ENCODE peak calls at places on chromosomes 2 and 18, in five cellular contexts. S is stomach, D is endothelial cell of umbilical vein, L is breast epithelium, G is prostate gland. M is an unnamed sample. For H3K9me3, the result is how much of the 10 kb centered on the place peaks cover.

GRCh38 chr18:57727952-57728807 is 74.9 kb downstream of the ATP8B1 start:
- DNase-seq in S (no peak), D (peak), L (no peak), G (no peak), M (no peak)

GRCh38 chr2:26001743-26002341 is 19.5 kb upstream of the KIF3C start:
- DNase-seq in S (peak), D (peak), L (peak), G (peak), M (no peak)

GRCh38 chr2:157438907-157439791 is 4.7 kb downstream of the CYTIP start:
- DNase-seq in S (no peak), D (no peak), L (no peak), G (no peak), M (peak)

GRCh38 chr2:180507028-180507427 is 473.4 kb upstream of the UBE2E3 start:
- DNase-seq in S (no peak), D (no peak), L (no peak), G (no peak), M (no peak)

GRCh38 chr2:26770986-26771586 is 7.0 kb downstream of the SLC35F6 start:
- DNase-seq in S (peak), D (peak), L (peak), G (peak), M (no peak)

GRCh38 chr2:158325031-158325781 is 131.3 kb downstream of the CCDC148 start:
- DNase-seq in S (no peak), D (no peak), L (no peak), G (no peak), M (no peak)

GRCh38 chr18:63789327-63789726 is 14.1 kb downstream of the SERPINB7 start:
- DNase-seq in S (no peak), D (no peak), L (no peak), G (no peak), M (no peak)

GRCh38 chr2:169175112-169175511 is 105.7 kb downstream of the DHRS9 start:
- DNase-seq in S (no peak), D (no peak), L (no peak), G (no peak), M (no peak)

GRCh38 chr2:128408349-128409305 is 90.0 kb upstream of the HS6ST1 start:
- DNase-seq in S (peak), D (peak), L (peak), G (peak), M (no peak)

GRCh38 chr18:50099725-50100414 is 95.1 kb downstream of the MYO5B start:
- DNase-seq in S (no peak), D (no peak), L (no peak), G (no peak), M (no peak)

GRCh38 chr2:241848761-241849615 is 9.7 kb downstream of the PDCD1 start:
- DNase-seq in S (no peak), D (no peak), L (no peak), G (no peak), M (no peak)

GRCh38 chr2:9982248-9982647 is 30.8 kb downstream of the GRHL1 start:
- DNase-seq in S (no peak), D (no peak), L (no peak), G (no peak), M (no peak)

GRCh38 chr2:176165598-176166055 is 8.5 kb downstream of the HOXD3 start:
- DNase-seq in S (no peak), D (no peak), L (no peak), G (no peak), M (no peak)

GRCh38 chr2:151922845-151923666 is 94.8 kb upstream of the ARL5A start:
- DNase-seq in S (peak), D (peak), L (peak), G (peak), M (no peak)

GRCh38 chr2:113098061-113098460 is 29.3 kb upstream of the IL1RN start:
- DNase-seq in S (no peak), D (no peak), L (no peak), G (no peak), M (no peak)

GRCh38 chr2:218423584-218423983 is 4.7 kb downstream of the VIL1 start:
- DNase-seq in S (no peak), D (no peak), L (no peak), G (no peak), M (no peak)

GRCh38 chr2:199382091-199382490 is 75.6 kb downstream of the SATB2 start:
- DNase-seq in S (no peak), D (peak), L (no peak), G (no peak), M (no peak)

GRCh38 chr2:118846667-118847446 is 591 bp downstream of the EN1 start:
- DNase-seq in S (no peak), D (no peak), L (no peak), G (no peak), M (no peak)

GRCh38 chr2:134367915-134368911 is 114.3 kb downstream of the MGAT5 start:
- DNase-seq in S (peak), D (peak), L (no peak), G (no peak), M (no peak)

GRCh38 chr2:136248242-136248641 is 130.3 kb upstream of the CXCR4 start:
- DNase-seq in S (no peak), D (peak), L (no peak), G (no peak), M (no peak)

GRCh38 chr2:118774458-118775133 is 72.9 kb downstream of the EN1 start:
- DNase-seq in S (peak), D (peak), L (no peak), G (no peak), M (no peak)

GRCh38 chr2:19292007-19292406 is 66.4 kb downstream of the OSR1 start:
- DNase-seq in S (no peak), D (no peak), L (no peak), G (no peak), M (no peak)

GRCh38 chr2:45720210-45720609 is 68.7 kb downstream of the PRKCE start:
- DNase-seq in S (no peak), D (no peak), L (no peak), G (no peak), M (no peak)

GRCh38 chr2:240919161-240919781 is 13.1 kb downstream of the CROCC2 start:
- DNase-seq in S (peak), D (no peak), L (no peak), G (no peak), M (no peak)

GRCh38 chr2:200144571-200144970 is 161.9 kb upstream of the SPATS2L start:
- DNase-seq in S (no peak), D (no peak), L (no peak), G (no peak), M (no peak)

GRCh38 chr2:240249423-240250149 is 109.1 kb upstream of the OTOS start:
- DNase-seq in S (peak), D (no peak), L (peak), G (no peak), M (no peak)

GRCh38 chr18:55541571-55541970 is 46.4 kb downstream of the TCF4 start:
- DNase-seq in S (no peak), D (no peak), L (no peak), G (no peak), M (no peak)

GRCh38 chr18:26515643-26516495 is 32.5 kb downstream of the KCTD1 start:
- DNase-seq in S (no peak), D (no peak), L (no peak), G (no peak), M (no peak)

GRCh38 chr18:13453714-13454113 is 235.2 kb downstream of the LDLRAD4 start:
- DNase-seq in S (peak), D (no peak), L (no peak), G (no peak), M (no peak)

GRCh38 chr2:138028538-138028937 is 64.3 kb downstream of the HNMT start:
- DNase-seq in S (no peak), D (peak), L (no peak), G (no peak), M (no peak)

GRCh38 chr18:79914614-79915160 is 36.8 kb downstream of the SLC66A2 start:
- DNase-seq in S (peak), D (no peak), L (peak), G (no peak), M (no peak)

GRCh38 chr18:44246001-44246400 is 434.7 kb upstream of the SETBP1 start:
- DNase-seq in S (no peak), D (no peak), L (no peak), G (no peak), M (no peak)

GRCh38 chr2:138956116-138956515 is 175.9 kb upstream of the NXPH2 start:
- DNase-seq in S (no peak), D (no peak), L (no peak), G (no peak), M (no peak)

GRCh38 chr2:22901471-22901870 is 483.5 kb upstream of the KLHL29 start:
- DNase-seq in S (no peak), D (no peak), L (no peak), G (peak), M (no peak)
- H3K9me3 ChIP-seq in S (under half), D (under half), L (under half), G (under half), M (under half)

GRCh38 chr2:88721268-88721667 is 29.8 kb downstream of the RPIA start:
- DNase-seq in S (no peak), D (no peak), L (no peak), G (no peak), M (no peak)
- H3K27ac ChIP-seq in S (no peak), D (no peak), L (no peak), G (no peak), M (no peak)

GRCh38 chr18:35458677-35459441 is 38.9 kb downstream of the INO80C start:
- DNase-seq in S (peak), D (peak), L (no peak), G (no peak), M (no peak)
- TF ChIP-seq POLR2AphosphoS5 in S (peak), D (peak), L (peak), G (no peak), M (no peak)

DNA sequence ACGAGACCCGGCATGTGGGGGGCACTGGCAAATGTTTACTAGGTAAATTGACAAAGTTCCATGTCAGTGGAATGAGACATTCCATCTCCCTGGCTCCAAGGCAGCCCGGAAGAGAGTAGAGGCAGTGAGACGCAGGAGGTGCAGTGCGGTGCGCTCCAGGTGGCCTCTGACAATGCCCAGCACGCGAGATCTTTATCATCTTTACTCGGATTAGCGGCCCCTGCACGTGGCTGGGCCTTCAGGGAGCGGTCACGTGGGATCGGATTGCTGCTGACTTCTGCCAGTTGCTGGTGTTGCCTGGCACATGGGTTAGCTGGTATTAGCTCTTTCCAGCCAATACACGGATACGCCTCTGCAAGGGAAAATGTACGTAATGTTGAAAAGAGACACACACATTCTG is 151.2 kb upstream of the ALKAL2 start:
- DNase-seq in S (no peak), D (no peak), L (no peak), G (no peak), M (no peak)
- H3K9me3 ChIP-seq in S (under half), D (under half), L (under half), G (under half), M (under half)

GRCh38 chr2:64650722-64651338 is 2.9 kb downstream of the SERTAD2 start:
- DNase-seq in S (peak), D (no peak), L (no peak), G (no peak), M (no peak)

GRCh38 chr2:64653174-64654062 is at the start of gene SERTAD2:
- DNase-seq in S (peak), D (peak), L (peak), G (peak), M (no peak)

GRCh38 chr2:64651590-64651989 is 2.1 kb downstream of the SERTAD2 start:
- DNase-seq in S (no peak), D (no peak), L (no peak), G (peak), M (no peak)

GRCh38 chr2:64654063-64654811 is 524 bp upstream of the SERTAD2 start:
- DNase-seq in S (peak), D (peak), L (peak), G (peak), M (no peak)

DNA sequence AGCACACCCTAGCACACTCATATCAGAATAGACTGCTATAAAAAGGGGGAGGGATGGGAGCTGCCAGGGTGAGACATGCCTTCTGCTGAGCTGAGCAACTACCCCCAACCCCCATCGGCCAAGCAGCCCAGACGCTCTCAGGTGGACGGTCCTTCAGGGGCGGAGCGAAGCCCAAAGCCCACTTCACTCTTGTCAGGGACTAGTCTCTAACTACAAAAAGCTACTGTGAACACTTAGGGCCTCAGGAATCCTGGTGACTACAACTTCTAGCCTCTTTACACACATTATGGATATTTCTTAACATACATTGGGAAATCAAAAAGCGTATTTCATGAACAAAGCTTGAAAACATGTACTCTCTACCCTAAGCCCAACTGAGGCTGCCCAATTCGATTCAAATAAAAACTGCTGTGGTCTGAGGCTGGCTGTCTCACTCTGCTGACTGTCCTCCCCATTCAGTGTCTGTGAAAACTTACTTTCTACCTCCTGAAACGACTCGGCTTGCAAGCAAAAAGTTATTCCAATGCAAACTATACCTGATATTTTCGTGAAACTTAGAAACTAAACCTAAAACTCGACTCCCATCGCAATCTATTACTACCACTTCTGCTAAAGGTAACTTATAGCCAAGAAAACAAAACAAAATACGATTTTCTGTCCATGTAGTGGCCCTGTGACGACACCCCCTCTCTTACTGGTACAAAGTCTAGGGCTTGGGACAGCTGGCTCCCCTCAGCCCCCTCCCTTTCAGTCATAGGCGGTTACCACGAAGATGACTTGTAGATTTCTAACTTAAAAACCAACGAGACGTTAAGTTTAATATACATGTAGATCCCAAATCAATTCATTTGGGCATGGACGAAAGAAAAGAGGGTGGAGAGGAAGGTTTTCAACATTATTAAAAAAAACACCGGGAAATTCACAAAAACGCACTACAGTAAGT is 1.2 kb downstream of the SERTAD2 start:
- DNase-seq in S (no peak), D (peak), L (no peak), G (peak), M (no peak)
- H3K27ac ChIP-seq in S (peak), D (peak), L (peak), G (peak), M (peak)

GRCh38 chr2:202140522-202141292 is 67.7 kb downstream of the KIAA2012 start:
- DNase-seq in S (no peak), D (no peak), L (no peak), G (no peak), M (no peak)
- TF ChIP-seq POLR2AphosphoS5 in S (no peak), D (no peak), L (no peak), G (no peak), M (peak)

DNA sequence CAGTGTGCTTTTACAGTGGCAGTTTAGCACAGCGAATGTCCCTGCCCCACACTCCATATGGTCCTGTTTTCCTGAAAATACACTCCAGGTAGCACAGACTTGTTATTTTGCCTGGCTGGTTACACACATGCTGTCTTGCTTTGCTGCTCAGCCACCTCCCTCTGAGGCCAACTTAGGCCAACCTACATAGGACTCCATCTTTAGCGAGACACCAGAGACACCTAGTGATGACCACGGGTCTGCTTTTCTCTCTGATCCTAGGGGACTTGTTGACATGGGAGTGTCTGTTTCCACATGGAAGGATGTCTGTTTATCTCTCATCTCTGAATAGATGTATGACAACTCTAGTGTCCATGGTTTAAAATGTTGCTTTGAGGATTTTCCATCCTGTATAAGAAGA is 43.3 kb downstream of the PLEKHB2 start:
- DNase-seq in S (no peak), D (no peak), L (no peak), G (no peak), M (no peak)
- H3K9me3 ChIP-seq in S (under half), D (under half), L (under half), G (under half), M (under half)

DNA sequence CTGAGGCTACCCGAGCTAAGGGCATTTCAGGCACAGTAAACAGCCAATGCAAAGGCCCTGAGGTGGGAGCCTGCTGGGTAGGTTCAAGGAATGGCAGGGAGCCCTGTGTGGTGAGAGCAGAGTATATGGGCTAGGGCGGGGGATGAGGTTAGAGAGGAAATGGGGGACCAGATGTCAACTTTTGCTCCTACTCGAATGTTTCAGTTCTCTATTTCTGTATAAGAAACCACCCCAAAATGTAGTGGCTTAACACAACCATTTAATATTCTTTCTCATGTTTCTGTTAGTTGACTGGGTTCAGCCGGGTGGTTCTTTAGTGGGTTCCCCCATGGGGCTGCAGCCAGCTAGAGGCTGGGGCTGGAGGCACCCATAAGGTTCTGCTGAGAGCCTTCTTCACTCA is 5.8 kb upstream of the ATOH8 start:
- DNase-seq in S (no peak), D (no peak), L (no peak), G (no peak), M (no peak)
- H3K27ac ChIP-seq in S (no peak), D (no peak), L (no peak), G (no peak), M (no peak)

GRCh38 chr2:38873763-38874162 is 2.0 kb downstream of the DHX57 start:
- DNase-seq in S (no peak), D (no peak), L (no peak), G (no peak), M (no peak)

GRCh38 chr2:38871432-38871831 is 4.3 kb downstream of the DHX57 start:
- DNase-seq in S (no peak), D (no peak), L (no peak), G (no peak), M (no peak)

GRCh38 chr2:38875227-38875575 is 533 bp downstream of the DHX57 start:
- DNase-seq in S (no peak), D (no peak), L (no peak), G (no peak), M (no peak)

GRCh38 chr2:38876407-38876806 is 631 bp downstream of the MORN2 start:
- DNase-seq in S (no peak), D (no peak), L (no peak), G (no peak), M (no peak)

DNA sequence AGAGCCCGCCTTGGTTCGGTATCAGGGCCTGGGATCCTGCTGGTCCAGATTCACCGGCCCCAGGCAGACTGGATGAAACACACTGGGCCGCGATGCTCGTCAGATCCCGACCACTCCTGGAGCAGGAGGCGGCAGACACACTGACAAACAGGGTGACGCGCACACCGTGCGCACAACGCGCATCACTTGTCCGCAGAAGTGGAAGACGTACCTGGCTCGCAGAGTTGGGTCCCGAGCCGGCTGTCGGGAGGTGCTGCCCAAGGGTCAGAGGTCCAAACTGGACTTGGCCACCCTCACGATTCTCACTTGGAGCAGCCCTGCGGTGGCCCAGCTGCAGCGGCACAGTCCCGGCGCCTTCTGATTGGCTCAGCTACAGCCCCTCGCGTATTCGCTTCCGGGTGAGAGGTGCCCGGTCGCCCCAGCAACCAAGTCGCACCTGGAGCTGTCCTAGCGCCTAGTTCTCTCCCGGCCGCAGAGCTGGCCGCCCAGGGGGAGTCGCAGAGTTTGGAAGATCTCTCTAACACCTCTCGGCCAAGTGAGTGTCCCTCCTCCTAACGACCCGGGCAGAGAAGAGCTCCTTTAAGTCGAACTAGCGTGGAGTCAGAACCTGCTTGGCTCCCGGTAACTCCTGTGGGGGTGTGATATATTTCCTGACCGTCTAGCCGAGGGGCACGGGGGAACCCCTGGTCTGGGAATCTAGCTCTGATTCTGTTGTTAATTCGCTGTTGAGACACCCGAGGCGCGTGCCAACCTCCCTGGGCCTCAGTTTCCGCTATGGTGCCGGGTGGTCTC is at the start of the genes DHX57 and MORN2:
- DNase-seq in S (peak), D (peak), L (peak), G (peak), M (no peak)
- TF ChIP-seq POLR2AphosphoS5 in S (peak), D (peak), L (peak), G (peak), M (peak)